ENCODE peak calls at places on chromosomes 3 and 15, in four cellular contexts. G is NCI-H345, F is brain microvascular endothelial cell, E is H54. M is an unnamed sample.

GRCh38 chr3:73718326-73719110 is 93.8 kb upstream of the PDZRN3 start:
- DNase-seq in E (no peak), F (no peak), G (no peak), M (no peak)

GRCh38 chr3:5425371-5425770 is 237.9 kb downstream of the EDEM1 start:
- DNase-seq in E (no peak), F (no peak), G (no peak), M (no peak)

GRCh38 chr3:134430950-134431445 is 54.8 kb downstream of the ANAPC13 start:
- DNase-seq in G (no peak), F (peak), E (no peak), M (no peak)

GRCh38 chr15:39317225-39317624 is 263.7 kb upstream of the THBS1 start:
- DNase-seq in E (no peak), G (no peak), F (no peak), M (no peak)

GRCh38 chr15:70152070-70152480 is 54.4 kb upstream of the TLE3 start:
- DNase-seq in F (peak), G (peak), E (no peak), M (peak)

GRCh38 chr15:62432702-62433398 is 267.8 kb upstream of the C2CD4B start:
- DNase-seq in G (no peak), E (no peak), F (no peak), M (no peak)

GRCh38 chr3:126540342-126540849 is 16.4 kb downstream of the CHST13 start:
- DNase-seq in E (peak), G (no peak), F (peak), M (peak)

GRCh38 chr3:156749244-156749643 is 74.9 kb downstream of the TIPARP start:
- DNase-seq in G (no peak), F (peak), E (no peak), M (no peak)

GRCh38 chr3:30180305-30181275 is 425.8 kb upstream of the TGFBR2 start:
- DNase-seq in G (no peak), F (no peak), E (no peak), M (no peak)

GRCh38 chr3:14452676-14453367 is 50.4 kb downstream of the SLC6A6 start:
- DNase-seq in F (peak), G (peak), E (peak), M (peak)

GRCh38 chr3:175082631-175083030 is 223.5 kb downstream of the NAALADL2 start:
- DNase-seq in E (no peak), F (no peak), G (peak), M (no peak)

GRCh38 chr3:196537319-196537984 is 22.3 kb upstream of the SMCO1 start:
- DNase-seq in F (no peak), G (peak), E (no peak), M (no peak)

GRCh38 chr15:40372966-40373365 is 9.6 kb upstream of the KNSTRN start:
- DNase-seq in G (no peak), E (no peak), F (no peak), M (no peak)

GRCh38 chr3:195123196-195123805 is 147.7 kb downstream of the XXYLT1 start:
- DNase-seq in G (no peak), F (no peak), E (no peak), M (no peak)

GRCh38 chr15:68885070-68885469 is 45.3 kb upstream of the SPESP1 start:
- DNase-seq in F (peak), E (no peak), G (no peak), M (no peak)

GRCh38 chr15:66566963-66567531 is 1.2 kb upstream of the LCTL start:
- DNase-seq in G (peak), E (peak), F (peak), M (no peak)

GRCh38 chr3:131218196-131218595 is 163.4 kb upstream of the NUDT16 start:
- DNase-seq in E (peak), G (no peak), F (peak), M (peak)

GRCh38 chr3:178384302-178384939 is 151.8 kb upstream of the KCNMB2 start:
- DNase-seq in F (peak), E (no peak), G (no peak), M (no peak)

GRCh38 chr3:141052570-141053069 is 1.5 kb downstream of the SPSB4 start:
- DNase-seq in E (no peak), F (no peak), G (no peak), M (no peak)

GRCh38 chr3:175357758-175358157 is 498.6 kb downstream of the NAALADL2 start:
- DNase-seq in G (no peak), E (no peak), F (no peak), M (no peak)

GRCh38 chr3:186209810-186210752 is 101.2 kb upstream of the ETV5 start:
- DNase-seq in G (no peak), E (peak), F (no peak), M (peak)